ENCODE peak calls at places on chromosomes 13 and 19, in six cellular contexts. H is body of pancreas, I is Peyer's patch, A is breast epithelium, W is right lobe of liver, O is spleen. R is an unnamed sample.

GRCh38 chr19:5131866-5132561 is 163.1 kb downstream of the KDM4B start:
- DNase-seq in H (no peak), I (no peak), A (no peak), W (no peak), O (peak; percentile 89), R (peak; percentile 91)

GRCh38 chr19:41624515-41624914 is 2.4 kb downstream of the CEACAM4 start:
- DNase-seq in H (no peak), I (no peak), A (no peak), W (no peak), O (no peak), R (no peak)

GRCh38 chr19:16886305-16886880 is 2.4 kb upstream of the F2RL3 start:
- DNase-seq in H (no peak), I (no peak), A (no peak), W (peak; percentile 62), O (peak; percentile 86), R (peak; percentile 40)

GRCh38 chr13:102214956-102215355 is 186.9 kb downstream of the FGF14 start:
- DNase-seq in H (no peak), I (no peak), A (no peak), W (no peak), O (no peak), R (no peak)

GRCh38 chr19:55901369-55902079 is 30.6 kb downstream of the NLRP13 start:
- DNase-seq in H (no peak), I (no peak), A (no peak), W (no peak), O (no peak), R (no peak)

GRCh38 chr19:41821003-41821735 is 23.3 kb downstream of the LYPD4 start:
- DNase-seq in H (peak; percentile 40), I (no peak), A (no peak), W (no peak), O (peak; percentile 66), R (peak; percentile 50)

GRCh38 chr13:103194871-103195270 is 128.7 kb upstream of the SLC10A2 start:
- DNase-seq in H (no peak), I (no peak), A (no peak), W (no peak), O (no peak), R (no peak)

GRCh38 chr13:47420012-47420411 is 523.2 kb upstream of the HTR2A start:
- DNase-seq in H (no peak), I (no peak), A (no peak), W (no peak), O (no peak), R (no peak)

GRCh38 chr13:100508391-100508790 is 80.2 kb downstream of the GGACT start:
- DNase-seq in H (no peak), I (no peak), A (no peak), W (no peak), O (no peak), R (no peak)

GRCh38 chr13:110319774-110320509 is 12.9 kb downstream of the COL4A2 start:
- DNase-seq in H (peak; percentile 72), I (no peak), A (no peak), W (no peak), O (no peak), R (peak; percentile 76)

GRCh38 chr19:48724796-48725753 is 5.5 kb upstream of the MAMSTR start:
- DNase-seq in H (peak; percentile 54), I (no peak), A (no peak), W (no peak), O (no peak), R (no peak)

GRCh38 chr13:74574964-74575728 is 440.9 kb upstream of the KLF12 start:
- DNase-seq in H (no peak), I (no peak), A (no peak), W (no peak), O (no peak), R (no peak)

GRCh38 chr13:57063007-57063406 is 77.7 kb upstream of the PRR20A start:
- DNase-seq in H (no peak), I (no peak), A (no peak), W (no peak), O (no peak), R (no peak)

GRCh38 chr13:112917731-112918130 is 51.3 kb upstream of the MCF2L start:
- DNase-seq in H (no peak), I (no peak), A (peak; percentile 19), W (no peak), O (no peak), R (no peak)

GRCh38 chr19:43596842-43597461 is 557 bp downstream of the ZNF576 start:
- DNase-seq in H (no peak), I (no peak), A (no peak), W (peak; percentile 24), O (no peak), R (no peak)

GRCh38 chr13:110944121-110944967 is 29.5 kb upstream of the ANKRD10 start:
- DNase-seq in H (peak; percentile 47), I (no peak), A (no peak), W (no peak), O (no peak), R (no peak)

GRCh38 chr13:19183676-19184075 is 2.1 kb upstream of the TUBA3C start:
- DNase-seq in H (no peak), I (no peak), A (no peak), W (no peak), O (no peak), R (no peak)

GRCh38 chr13:28754698-28755545 is 36.2 kb upstream of the SLC46A3 start:
- DNase-seq in H (no peak), I (no peak), A (no peak), W (peak; percentile 51), O (peak; percentile 77), R (peak; percentile 8)

GRCh38 chr19:33447336-33448158 is 74.0 kb downstream of the CEBPG start:
- DNase-seq in H (no peak), I (peak; percentile 40), A (peak; percentile 31), W (no peak), O (peak; percentile 54), R (no peak)

GRCh38 chr13:51733656-51734334 is 70.2 kb downstream of the DHRS12 start:
- DNase-seq in H (no peak), I (no peak), A (no peak), W (no peak), O (no peak), R (no peak)

GRCh38 chr13:35994131-35994966 is 136.8 kb downstream of the DCLK1 start:
- DNase-seq in H (peak; percentile 62), I (no peak), A (no peak), W (no peak), O (no peak), R (no peak)

GRCh38 chr19:29259867-29260281 is 46.9 kb upstream of the UQCRFS1 start:
- DNase-seq in H (no peak), I (no peak), A (no peak), W (no peak), O (no peak), R (no peak)

GRCh38 chr19:54179921-54180452 is 7.0 kb upstream of the TMC4 start:
- DNase-seq in H (no peak), I (peak; percentile 72), A (no peak), W (no peak), O (peak; percentile 70), R (no peak)

GRCh38 chr19:9523885-9524474 is 14.5 kb downstream of the ZNF426 start:
- DNase-seq in H (no peak), I (no peak), A (no peak), W (no peak), O (no peak), R (no peak)

GRCh38 chr19:48543121-48543710 is 8.8 kb upstream of the SULT2B1 start:
- DNase-seq in H (peak; percentile 29), I (peak; percentile 64), A (peak; percentile 92), W (no peak), O (no peak), R (peak; percentile 78)

GRCh38 chr13:103012611-103013010 is 53.6 kb downstream of the SLC10A2 start:
- DNase-seq in H (no peak), I (no peak), A (no peak), W (no peak), O (no peak), R (no peak)

DNA sequence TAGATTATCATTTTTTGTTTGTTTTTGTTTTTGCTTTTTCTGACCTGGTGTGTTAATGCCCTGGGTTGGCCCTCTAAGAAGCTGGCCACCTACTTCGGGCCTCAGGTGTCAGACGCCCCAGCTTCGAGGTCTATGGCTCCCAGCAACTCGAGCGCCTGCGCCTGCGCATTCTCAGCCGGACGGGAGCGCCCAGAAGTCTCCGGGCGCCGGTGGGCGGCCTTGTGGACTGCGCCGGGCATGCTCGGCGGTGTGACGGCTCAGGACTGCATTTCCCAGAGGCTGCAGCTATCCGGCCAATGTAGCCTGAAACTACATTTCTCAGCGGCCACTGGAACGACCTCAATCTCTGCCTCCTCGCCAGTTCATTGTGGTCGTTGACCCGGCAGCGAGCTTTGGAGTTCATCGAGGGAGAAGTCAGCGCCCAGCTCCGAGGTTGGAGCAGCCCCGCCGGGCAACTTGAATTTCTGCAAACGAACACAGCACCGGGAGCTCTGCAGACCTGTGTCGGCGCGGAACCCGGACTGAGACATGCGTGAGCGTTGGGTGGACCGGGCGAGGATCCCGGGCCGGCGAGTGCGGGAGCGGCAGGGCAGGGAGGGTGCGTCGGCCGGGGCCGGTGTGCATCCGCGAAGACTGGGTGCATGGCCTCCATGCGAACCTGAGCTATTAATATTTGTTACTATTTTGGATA is at the start of gene ZNF30:
- DNase-seq in H (peak; percentile 93), I (peak; percentile 91), A (peak; percentile 90), W (peak; percentile 92), O (peak; percentile 96), R (peak; percentile 94)
- TF ChIP-seq POLR2A in H (peak; percentile 71), I (peak; percentile 18), A (no peak), W (peak; percentile 60), O (no peak), R (no peak)

DNA sequence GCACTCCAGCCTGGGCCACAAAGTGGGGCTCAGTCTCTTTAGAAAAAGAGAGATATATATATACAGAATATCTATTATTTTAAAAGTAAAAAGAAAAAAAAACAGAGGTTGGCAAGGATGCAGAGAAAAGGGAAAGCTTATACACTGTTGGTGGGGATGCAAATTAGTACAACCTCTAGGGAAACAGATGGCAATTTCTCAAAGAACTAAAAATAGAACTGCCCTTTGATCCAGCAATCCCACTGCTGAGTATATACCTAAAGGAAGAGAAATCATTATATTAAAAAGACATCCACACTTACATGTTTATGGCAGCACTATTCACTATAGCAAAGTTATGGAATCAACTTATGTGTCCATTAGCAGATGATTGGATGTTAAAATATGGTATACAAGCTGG is 28.6 kb upstream of the SLC1A6 start:
- DNase-seq in H (no peak), I (no peak), A (no peak), W (no peak), O (no peak), R (no peak)
- H3K27me3 ChIP-seq in H (no peaks in the 10 kb centered on the region), I (no peaks in the 10 kb centered on the region), A (no peaks in the 10 kb centered on the region), W (no peaks in the 10 kb centered on the region), O (no peaks in the 10 kb centered on the region), R (no peaks in the 10 kb centered on the region)

GRCh38 chr13:106159295-106160195 is 375.9 kb downstream of the EFNB2 start:
- DNase-seq in H (no peak), I (no peak), A (no peak), W (no peak), O (no peak), R (peak; percentile 53)
- TF ChIP-seq POLR2A in H (no peak), I (no peak), A (no peak), W (no peak), O (no peak), R (no peak)

GRCh38 chr19:2977686-2978466 is 512 bp downstream of the TLE6 start:
- DNase-seq in H (peak; percentile 68), I (no peak), A (no peak), W (no peak), O (peak; percentile 76), R (peak; percentile 65)
- H3K27me3 ChIP-seq in H (no peaks in the 10 kb centered on the region), I (no peaks in the 10 kb centered on the region), A (no peaks in the 10 kb centered on the region), W (no peaks in the 10 kb centered on the region), O (no peaks in the 10 kb centered on the region), R (no peaks in the 10 kb centered on the region)